ENCODE peak calls at places on chromosomes 6 and 20, in ten cellular contexts. Z is HepG2; B is endodermal cell; A is breast epithelium; G is tibial artery; X is adrenal gland; E is H9; Y is dorsolateral prefrontal cortex; C is glutamatergic neuron; H is activated CD8-positive, alpha-beta T cell treated with anti-CD3 and anti-CD28 coated beads for 36 hours. T is an unnamed sample.

GRCh38 chr6:140653985-140654384 is 1279.5 kb upstream of the CITED2 start:
- DNase-seq in G (no peak), X (no peak), H (no peak), A (no peak), Y (no peak), B (no peak), C (no peak), Z (no peak), E (no peak), T (no peak)

GRCh38 chr6:44043479-44044153 is 83.6 kb downstream of the MRPL14 start:
- DNase-seq in Z (no peak), E (peak), H (peak), B (peak), Y (peak), C (no peak), X (no peak), A (no peak), G (no peak), T (no peak)

GRCh38 chr20:14234666-14235295 is 102.6 kb downstream of the FLRT3 start:
- DNase-seq in C (no peak), Y (no peak), B (no peak), E (no peak), X (no peak), A (no peak), H (no peak), Z (no peak), G (no peak), T (no peak)

GRCh38 chr6:162058281-162058875 is 669.2 kb downstream of the PRKN start:
- DNase-seq in Y (no peak), Z (peak), G (no peak), B (no peak), E (no peak), C (no peak), H (no peak), A (no peak), X (no peak), T (no peak)

GRCh38 chr20:47785900-47786762 is 850 bp upstream of the SULF2 start:
- DNase-seq in Z (peak), E (peak), H (peak), Y (peak), X (peak), C (peak), G (peak), B (peak), A (no peak), T (peak)

GRCh38 chr20:59808729-59809381 is 124.6 kb downstream of the SYCP2 start:
- DNase-seq in G (peak), Z (no peak), X (no peak), C (no peak), E (peak), H (no peak), A (peak), B (peak), Y (no peak), T (peak)

GRCh38 chr20:48827880-48828733 is at the start of gene PREX1:
- DNase-seq in Y (peak), G (peak), H (peak), C (peak), X (peak), A (peak), Z (no peak), E (peak), B (peak), T (peak)

GRCh38 chr6:33976425-33977360 is 169.2 kb downstream of the GRM4 start:
- DNase-seq in A (peak), X (no peak), E (peak), C (no peak), H (no peak), Y (peak), G (peak), Z (no peak), B (peak), T (peak)

GRCh38 chr6:163413054-163413344 is 1.5 kb upstream of the QKI start:
- DNase-seq in C (no peak), Z (no peak), X (no peak), A (no peak), H (no peak), E (no peak), G (no peak), B (no peak), Y (no peak), T (no peak)

GRCh38 chr6:16493112-16493511 is 254.7 kb downstream of the GMPR start:
- DNase-seq in H (no peak), B (no peak), A (no peak), E (no peak), Z (no peak), Y (no peak), C (no peak), X (no peak), G (no peak), T (no peak)

GRCh38 chr20:20637998-20638397 is 74.4 kb downstream of the RALGAPA2 start:
- DNase-seq in C (no peak), G (no peak), X (no peak), Y (no peak), A (no peak), H (no peak), E (no peak), B (no peak), Z (no peak), T (no peak)

GRCh38 chr20:20404546-20405092 is 36.7 kb downstream of the INSM1 start:
- DNase-seq in E (no peak), Z (no peak), Y (no peak), A (no peak), X (no peak), G (no peak), B (no peak), H (no peak), C (no peak), T (no peak)

GRCh38 chr20:8200220-8200619 is 68.2 kb downstream of the PLCB1 start:
- DNase-seq in Y (no peak), C (no peak), A (no peak), Z (no peak), E (no peak), H (no peak), G (no peak), B (no peak), X (no peak), T (no peak)

GRCh38 chr6:35085359-35086281 is 55.5 kb downstream of the TCP11 start:
- DNase-seq in A (no peak), G (no peak), X (no peak), C (no peak), Y (peak), H (no peak), E (no peak), Z (no peak), B (peak), T (peak)

GRCh38 chr20:57879437-57880115 is 169.8 kb upstream of the PMEPA1 start:
- DNase-seq in G (peak), X (no peak), B (no peak), C (no peak), H (no peak), Y (no peak), Z (no peak), E (no peak), A (no peak), T (peak)

GRCh38 chr6:140062042-140063041 is 687.9 kb upstream of the CITED2 start:
- DNase-seq in H (no peak), B (no peak), A (peak), Z (no peak), Y (no peak), E (no peak), G (peak), X (peak), C (no peak), T (no peak)

GRCh38 chr6:112800916-112801315 is 453.8 kb downstream of the RFPL4B start:
- DNase-seq in C (no peak), Z (no peak), Y (no peak), G (no peak), E (no peak), H (no peak), B (no peak), A (no peak), X (no peak), T (no peak)

GRCh38 chr6:105868823-105869460 is 217.2 kb upstream of the PRDM1 start:
- DNase-seq in E (no peak), Z (no peak), B (no peak), X (no peak), A (no peak), G (no peak), Y (no peak), C (no peak), H (no peak), T (no peak)

GRCh38 chr20:53792946-53793536 is 199.4 kb upstream of the ZNF217 start:
- DNase-seq in Z (no peak), G (no peak), A (no peak), C (no peak), B (no peak), H (no peak), Y (no peak), E (no peak), X (no peak), T (no peak)

GRCh38 chr6:39806277-39806676 is 14.1 kb downstream of the DAAM2 start:
- DNase-seq in G (no peak), Y (no peak), C (no peak), Z (no peak), A (no peak), B (no peak), X (no peak), E (no peak), H (no peak), T (no peak)

GRCh38 chr6:96898241-96898851 is 655 bp upstream of the NDUFAF4 start:
- DNase-seq in H (no peak), Y (no peak), X (no peak), A (no peak), B (no peak), G (no peak), Z (no peak), E (no peak), C (no peak), T (no peak)

GRCh38 chr6:56842602-56843475 is 112.1 kb upstream of the BEND6 start:
- DNase-seq in X (peak), Z (no peak), H (peak), E (peak), B (peak), A (no peak), G (peak), Y (no peak), C (peak), T (no peak)

GRCh38 chr6:3337521-3338350 is 79.0 kb downstream of the PSMG4 start:
- DNase-seq in C (no peak), E (no peak), H (no peak), X (peak), Z (peak), Y (no peak), G (no peak), A (no peak), B (peak), T (no peak)

GRCh38 chr6:40295251-40295949 is 291.8 kb downstream of the LRFN2 start:
- DNase-seq in B (no peak), Y (no peak), G (no peak), Z (no peak), X (no peak), H (peak), A (no peak), E (no peak), C (no peak), T (no peak)

GRCh38 chr6:110826236-110827129 is 11.2 kb upstream of the CDK19 start:
- DNase-seq in E (no peak), C (no peak), B (no peak), X (no peak), Y (no peak), G (no peak), Z (no peak), H (no peak), A (no peak), T (no peak)

GRCh38 chr20:49579195-49579594 is 11.3 kb upstream of the PTGIS start:
- DNase-seq in Y (no peak), C (no peak), E (no peak), H (no peak), A (no peak), G (peak), X (no peak), B (no peak), Z (no peak), T (no peak)

GRCh38 chr6:157466340-157466643 is 85.3 kb downstream of the ZDHHC14 start:
- DNase-seq in B (no peak), X (no peak), A (no peak), G (no peak), Y (no peak), E (no peak), C (no peak), Z (no peak), H (no peak), T (no peak)

GRCh38 chr20:58361549-58361948 is 27.5 kb upstream of the VAPB start:
- DNase-seq in A (no peak), G (no peak), H (peak), E (no peak), X (no peak), C (no peak), Z (no peak), B (no peak), Y (no peak), T (no peak)

GRCh38 chr6:101806241-101806640 is 412.7 kb downstream of the GRIK2 start:
- DNase-seq in C (no peak), H (no peak), B (no peak), A (no peak), G (no peak), X (no peak), Y (no peak), Z (no peak), E (no peak), T (no peak)

GRCh38 chr6:110951986-110952794 is 6.3 kb upstream of the GTF3C6 start:
- DNase-seq in X (no peak), Y (no peak), Z (peak), A (no peak), E (no peak), C (no peak), H (no peak), G (no peak), B (peak), T (no peak)

GRCh38 chr6:89471287-89471867 is 38.4 kb downstream of the ANKRD6 start:
- DNase-seq in Z (no peak), B (peak), E (no peak), G (no peak), X (no peak), H (no peak), A (no peak), C (no peak), Y (no peak), T (no peak)

GRCh38 chr6:47457370-47457769 is 20.2 kb upstream of the CD2AP start:
- DNase-seq in C (no peak), A (no peak), H (no peak), G (no peak), Z (no peak), Y (no peak), X (no peak), E (no peak), B (no peak), T (no peak)

GRCh38 chr20:59342017-59342957 is 41.9 kb downstream of the EDN3 start:
- DNase-seq in E (no peak), H (no peak), A (no peak), Z (no peak), G (no peak), C (peak), Y (no peak), B (no peak), X (no peak), T (no peak)

GRCh38 chr20:5056801-5057599 is 55.7 kb upstream of the SLC23A2 start:
- DNase-seq in G (peak), B (peak), H (peak), Y (no peak), A (no peak), E (peak), X (peak), C (no peak), Z (peak), T (no peak)

GRCh38 chr6:156398371-156398770 is 378.8 kb upstream of the ARID1B start:
- DNase-seq in B (no peak), Y (no peak), A (no peak), Z (no peak), E (no peak), G (no peak), C (no peak), H (no peak), X (no peak), T (no peak)

GRCh38 chr20:62997626-62998025 is 9.1 kb downstream of the BHLHE23 start:
- DNase-seq in E (no peak), C (no peak), Z (no peak), Y (no peak), A (no peak), B (no peak), G (no peak), H (no peak), X (no peak), T (no peak)

GRCh38 chr6:30615958-30616810 is 859 bp downstream of the PPP1R10 start:
- DNase-seq in C (peak), H (no peak), B (peak), A (no peak), X (no peak), Z (peak), Y (no peak), E (peak), G (no peak), T (no peak)

GRCh38 chr6:45922728-45923351 is 92.8 kb downstream of the CLIC5 start:
- DNase-seq in H (peak), E (peak), B (peak), C (peak), A (no peak), Y (peak), Z (no peak), X (peak), G (peak), T (no peak)

GRCh38 chr6:39055661-39056060 is 7.1 kb downstream of the GLP1R start:
- DNase-seq in E (no peak), G (peak), A (no peak), H (no peak), Y (no peak), X (no peak), Z (no peak), B (no peak), C (no peak), T (no peak)

GRCh38 chr6:137197684-137198645 is 21.2 kb downstream of the IFNGR1 start:
- DNase-seq in Z (no peak), H (no peak), C (no peak), X (no peak), G (no peak), B (no peak), E (no peak), Y (no peak), A (no peak), T (no peak)

GRCh38 chr6:137206562-137206961 is 12.6 kb downstream of the IFNGR1 start:
- DNase-seq in B (no peak), A (no peak), X (no peak), H (no peak), Y (no peak), Z (no peak), G (no peak), C (no peak), E (no peak), T (no peak)

GRCh38 chr6:137200288-137200687 is 18.9 kb downstream of the IFNGR1 start:
- DNase-seq in H (no peak), X (no peak), A (no peak), Y (no peak), E (no peak), B (no peak), Z (no peak), C (no peak), G (no peak), T (no peak)

GRCh38 chr6:137203256-137203655 is 15.9 kb downstream of the IFNGR1 start:
- DNase-seq in E (no peak), Y (no peak), X (no peak), G (no peak), A (no peak), H (no peak), Z (no peak), B (no peak), C (no peak), T (no peak)

GRCh38 chr6:137202078-137202477 is 17.1 kb downstream of the IFNGR1 start:
- DNase-seq in H (peak), G (no peak), Z (no peak), A (no peak), Y (peak), E (no peak), C (no peak), X (no peak), B (no peak), T (no peak)
- TF ChIP-seq CTCF in H (no peak), G (no peak), Z (peak), A (peak), Y (peak), E (peak), C (no peak), X (no peak), B (peak), T (peak)

DNA sequence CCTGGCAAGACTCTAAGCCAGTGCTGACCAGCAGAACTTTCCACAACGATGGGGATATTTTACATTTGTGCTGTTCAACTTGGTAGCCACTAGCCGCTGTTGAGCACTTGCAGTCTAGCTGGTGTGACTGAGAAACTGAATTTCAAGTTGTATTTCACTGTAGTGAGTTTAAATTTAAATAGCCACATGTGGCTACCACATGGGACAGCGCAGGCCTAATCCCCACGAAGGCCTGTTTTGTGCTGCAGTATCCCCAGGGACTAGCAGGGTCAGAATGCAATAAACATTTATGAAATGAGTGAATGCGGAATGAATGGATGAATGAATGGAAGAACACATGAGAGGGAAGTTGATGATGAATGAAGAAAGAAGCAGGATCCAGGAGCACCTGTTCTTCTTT is 115.8 kb downstream of the TRERF1 start:
- DNase-seq in G (no peak), Y (no peak), X (no peak), E (no peak), B (no peak), Z (no peak), H (no peak), C (no peak), A (no peak), T (no peak)
- TF ChIP-seq CTCF in G (no peak), Y (no peak), X (no peak), E (no peak), B (no peak), Z (no peak), H (no peak), C (no peak), A (no peak), T (no peak)

DNA sequence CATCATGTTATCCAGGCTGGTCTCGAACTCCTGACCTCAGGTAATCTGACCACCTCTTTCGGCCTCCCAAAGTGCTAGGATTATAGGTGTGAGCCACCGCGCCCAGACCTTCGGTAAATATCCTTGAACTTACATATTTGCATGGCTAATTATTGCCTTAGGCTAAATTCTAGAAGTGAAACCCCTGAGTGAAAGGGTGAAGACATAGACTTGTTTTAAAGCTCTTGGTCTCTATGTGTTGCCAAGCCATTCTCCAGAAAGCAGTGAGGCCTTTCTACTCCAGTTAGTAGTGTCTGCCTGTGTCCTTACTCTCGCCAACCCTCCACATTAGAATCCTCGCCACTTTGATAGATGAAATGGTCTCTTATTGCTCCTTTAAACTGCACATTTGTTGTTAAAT is 2.6 kb upstream of the NOTCH4 start:
- DNase-seq in G (no peak), E (no peak), H (no peak), A (no peak), X (no peak), C (no peak), Z (no peak), B (no peak), Y (no peak), T (no peak)
- TF ChIP-seq CTCF in G (no peak), E (no peak), H (no peak), A (no peak), X (no peak), C (no peak), Z (no peak), B (no peak), Y (no peak), T (no peak)

GRCh38 chr20:3795511-3796468 is at the start of gene CDC25B:
- DNase-seq in X (peak), E (peak), Y (peak), H (peak), B (peak), A (peak), Z (peak), G (peak), C (peak), T (peak)
- TF ChIP-seq CTCF in X (peak), E (peak), Y (no peak), H (peak), B (peak), A (peak), Z (peak), G (peak), C (peak), T (peak)

DNA sequence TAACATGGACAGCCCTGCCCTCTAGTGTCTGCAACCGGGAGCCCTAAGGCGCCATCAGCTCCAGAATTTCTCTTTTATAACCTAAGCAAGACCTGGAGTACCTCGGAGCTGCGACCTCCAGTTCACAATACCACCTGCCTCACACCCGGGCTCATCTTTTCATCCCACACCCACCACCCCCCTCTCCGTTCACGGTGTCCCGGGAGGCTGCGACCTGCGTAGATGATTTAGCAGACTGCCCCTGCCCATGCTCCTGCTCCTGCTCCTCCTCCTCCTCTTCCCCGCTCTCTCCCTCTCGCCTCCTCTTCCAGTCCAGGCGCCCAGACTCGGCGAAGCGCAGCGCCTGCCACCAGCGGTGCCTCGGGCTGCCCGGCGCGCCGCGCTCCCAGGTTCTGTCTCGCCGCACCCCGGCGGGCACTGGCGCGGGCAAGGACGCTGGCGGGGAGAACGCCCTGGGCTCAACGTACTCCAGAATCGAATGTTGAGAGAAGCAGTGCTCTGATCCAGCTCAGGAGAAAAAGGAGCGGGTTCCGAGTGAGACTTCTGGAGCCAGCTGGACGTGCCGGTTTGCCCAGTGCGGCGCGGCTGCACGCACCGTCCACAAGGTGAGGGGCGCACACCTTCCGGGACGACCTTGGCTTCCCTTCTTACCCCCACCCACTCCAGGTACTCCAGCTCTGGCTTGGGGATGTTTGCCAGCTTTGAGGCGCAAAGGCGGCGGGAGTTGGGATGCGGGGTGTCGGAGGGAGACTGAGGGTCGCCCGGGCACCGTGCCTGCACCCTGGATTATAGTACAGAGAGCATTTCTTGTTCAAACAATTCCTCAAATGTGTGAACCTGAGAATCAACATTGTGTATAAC is at the start of gene HTR1E:
- DNase-seq in A (no peak), G (no peak), X (peak), B (peak), H (peak), E (peak), Z (peak), C (peak), Y (peak), T (peak)
- TF ChIP-seq CTCF in A (peak), G (peak), X (peak), B (peak), H (no peak), E (peak), Z (peak), C (peak), Y (peak), T (peak)

T was measured in type B pancreatic cell.